ENCODE peak calls at places on chromosomes 3 and 15, in nine cellular contexts. U, C, I, S, K, M, P, A and Q are unnamed samples.

GRCh38 chr15:31262143-31262530 is 64.5 kb upstream of the KLF13 start:
- DNase-seq in U (no peak), P (no peak), I (no peak), K (no peak), C (no peak), S (no peak), A (no peak), M (no peak), Q (no peak)

GRCh38 chr15:43067717-43068461 is 37.9 kb downstream of the UBR1 start:
- DNase-seq in P (no peak), U (peak), M (no peak), A (no peak), S (peak), C (no peak), I (peak), K (no peak), Q (no peak)

GRCh38 chr3:141875893-141876380 is 506 bp upstream of the ATP1B3 start:
- DNase-seq in U (peak), A (peak), I (peak), M (peak), C (peak), S (peak), P (peak), K (peak), Q (peak)

GRCh38 chr3:23830869-23831484 is 25.2 kb downstream of the UBE2E1 start:
- DNase-seq in C (no peak), K (no peak), U (peak), I (no peak), A (no peak), S (peak), M (no peak), P (no peak), Q (peak)

GRCh38 chr15:49989498-49989897 is 129.5 kb downstream of the ATP8B4 start:
- DNase-seq in C (no peak), S (no peak), U (no peak), K (no peak), A (no peak), M (no peak), P (no peak), I (no peak), Q (no peak)

GRCh38 chr15:29345549-29346525 is 76.2 kb upstream of the NSMCE3 start:
- DNase-seq in K (no peak), U (no peak), M (no peak), C (no peak), A (no peak), S (no peak), I (no peak), P (no peak), Q (no peak)

GRCh38 chr15:38860682-38861081 is 296.1 kb upstream of the RASGRP1 start:
- DNase-seq in M (no peak), C (no peak), P (no peak), A (no peak), I (peak), S (no peak), K (no peak), U (no peak), Q (no peak)

GRCh38 chr3:159994182-159994581 is 5.5 kb downstream of the IL12A start:
- DNase-seq in A (no peak), K (no peak), S (peak), M (no peak), U (no peak), C (no peak), P (no peak), I (no peak), Q (no peak)

GRCh38 chr3:100561459-100562158 is 47.8 kb upstream of the ADGRG7 start:
- DNase-seq in C (no peak), S (peak), A (no peak), P (no peak), K (no peak), I (peak), M (no peak), U (no peak), Q (peak)

GRCh38 chr15:63134245-63134644 is 12.6 kb downstream of the LACTB start:
- DNase-seq in C (no peak), S (peak), K (no peak), A (no peak), U (no peak), P (no peak), M (no peak), I (no peak), Q (no peak)

GRCh38 chr3:53046171-53047170 is 598 bp upstream of the SFMBT1 start:
- DNase-seq in K (peak), S (peak), C (peak), P (no peak), I (peak), A (peak), U (peak), M (peak), Q (peak)

GRCh38 chr3:155995525-155996370 is 124.6 kb upstream of the KCNAB1 start:
- DNase-seq in K (no peak), I (peak), S (peak), P (peak), U (no peak), A (no peak), C (no peak), M (no peak), Q (peak)